ENCODE peak calls at places on chromosomes 11 and 22, in seven cellular contexts. One of them, this sample, is unnamed.

GRCh38 chr11:280762-281485 is 2.7 kb downstream of the NLRP6 start:
- DNase-seq in activated naive CD4-positive, alpha-beta T cell: no peak
- DNase-seq in pancreas: peak; percentile 23
- DNase-seq in stimulated activated CD4-positive, alpha-beta T cell treated with anti-CD3 and anti-CD28 coated beads, Interleukin-1b, Interleukin-23, amount 100 ng/mL, for 4 hours: no peak
- DNase-seq in NCI-H1105: no peak
- DNase-seq in GM12865: no peak
- DNase-seq in T-helper 2 cell: no peak
- DNase-seq in this sample: no peak

GRCh38 chr22:50550395-50550794 is 4.7 kb downstream of the KLHDC7B start:
- DNase-seq in activated naive CD4-positive, alpha-beta T cell: no peak
- DNase-seq in pancreas: no peak
- DNase-seq in stimulated activated CD4-positive, alpha-beta T cell treated with anti-CD3 and anti-CD28 coated beads, Interleukin-1b, Interleukin-23, amount 100 ng/mL, for 4 hours: no peak
- DNase-seq in NCI-H1105: no peak
- DNase-seq in GM12865: no peak
- DNase-seq in T-helper 2 cell: no peak
- DNase-seq in this sample: no peak

GRCh38 chr22:40582063-40582462 is 54.5 kb downstream of the MRTFA start:
- DNase-seq in activated naive CD4-positive, alpha-beta T cell: no peak
- DNase-seq in pancreas: no peak
- DNase-seq in stimulated activated CD4-positive, alpha-beta T cell treated with anti-CD3 and anti-CD28 coated beads, Interleukin-1b, Interleukin-23, amount 100 ng/mL, for 4 hours: no peak
- DNase-seq in NCI-H1105: no peak
- DNase-seq in GM12865: no peak
- DNase-seq in T-helper 2 cell: no peak
- DNase-seq in this sample: no peak

GRCh38 chr22:48453751-48454485 is 1373.8 kb downstream of the BRD1 start:
- DNase-seq in activated naive CD4-positive, alpha-beta T cell: no peak
- DNase-seq in pancreas: no peak
- DNase-seq in stimulated activated CD4-positive, alpha-beta T cell treated with anti-CD3 and anti-CD28 coated beads, Interleukin-1b, Interleukin-23, amount 100 ng/mL, for 4 hours: no peak
- DNase-seq in NCI-H1105: no peak
- DNase-seq in GM12865: no peak
- DNase-seq in T-helper 2 cell: no peak
- DNase-seq in this sample: no peak

GRCh38 chr11:128467610-128468041 is 119.7 kb downstream of the ETS1 start:
- DNase-seq in activated naive CD4-positive, alpha-beta T cell: no peak
- DNase-seq in pancreas: no peak
- DNase-seq in stimulated activated CD4-positive, alpha-beta T cell treated with anti-CD3 and anti-CD28 coated beads, Interleukin-1b, Interleukin-23, amount 100 ng/mL, for 4 hours: no peak
- DNase-seq in NCI-H1105: no peak
- DNase-seq in GM12865: no peak
- DNase-seq in T-helper 2 cell: peak; percentile 56
- DNase-seq in this sample: peak; percentile 89

GRCh38 chr22:27801616-27802388 is at the start of gene MN1:
- DNase-seq in activated naive CD4-positive, alpha-beta T cell: peak; percentile 11
- DNase-seq in pancreas: peak; percentile 53
- DNase-seq in stimulated activated CD4-positive, alpha-beta T cell treated with anti-CD3 and anti-CD28 coated beads, Interleukin-1b, Interleukin-23, amount 100 ng/mL, for 4 hours: peak; percentile 40
- DNase-seq in NCI-H1105: no peak
- DNase-seq in GM12865: peak; percentile 18
- DNase-seq in T-helper 2 cell: peak; percentile 24
- DNase-seq in this sample: peak; percentile 90

GRCh38 chr11:103338621-103339484 is 229.6 kb downstream of the DYNC2H1 start:
- DNase-seq in activated naive CD4-positive, alpha-beta T cell: no peak
- DNase-seq in pancreas: no peak
- DNase-seq in stimulated activated CD4-positive, alpha-beta T cell treated with anti-CD3 and anti-CD28 coated beads, Interleukin-1b, Interleukin-23, amount 100 ng/mL, for 4 hours: no peak
- DNase-seq in NCI-H1105: no peak
- DNase-seq in GM12865: no peak
- DNase-seq in T-helper 2 cell: no peak
- DNase-seq in this sample: peak; percentile 10

GRCh38 chr22:31153357-31153756 is 6.6 kb upstream of the RNF185 start:
- DNase-seq in activated naive CD4-positive, alpha-beta T cell: no peak
- DNase-seq in pancreas: no peak
- DNase-seq in stimulated activated CD4-positive, alpha-beta T cell treated with anti-CD3 and anti-CD28 coated beads, Interleukin-1b, Interleukin-23, amount 100 ng/mL, for 4 hours: no peak
- DNase-seq in NCI-H1105: no peak
- DNase-seq in GM12865: no peak
- DNase-seq in T-helper 2 cell: no peak
- DNase-seq in this sample: no peak

GRCh38 chr11:111531687-111532364 is 8.7 kb upstream of the LAYN start:
- DNase-seq in activated naive CD4-positive, alpha-beta T cell: no peak
- DNase-seq in pancreas: no peak
- DNase-seq in stimulated activated CD4-positive, alpha-beta T cell treated with anti-CD3 and anti-CD28 coated beads, Interleukin-1b, Interleukin-23, amount 100 ng/mL, for 4 hours: no peak
- DNase-seq in NCI-H1105: no peak
- DNase-seq in GM12865: peak; percentile 64
- DNase-seq in T-helper 2 cell: no peak
- DNase-seq in this sample: peak; percentile 87

GRCh38 chr11:125162743-125163142 is 1.8 kb upstream of the PKNOX2 start:
- DNase-seq in activated naive CD4-positive, alpha-beta T cell: no peak
- DNase-seq in pancreas: no peak
- DNase-seq in stimulated activated CD4-positive, alpha-beta T cell treated with anti-CD3 and anti-CD28 coated beads, Interleukin-1b, Interleukin-23, amount 100 ng/mL, for 4 hours: no peak
- DNase-seq in NCI-H1105: no peak
- DNase-seq in GM12865: no peak
- DNase-seq in T-helper 2 cell: no peak
- DNase-seq in this sample: no peak

GRCh38 chr11:126772267-126772666 is 228.3 kb downstream of the KIRREL3 start:
- DNase-seq in activated naive CD4-positive, alpha-beta T cell: no peak
- DNase-seq in pancreas: no peak
- DNase-seq in stimulated activated CD4-positive, alpha-beta T cell treated with anti-CD3 and anti-CD28 coated beads, Interleukin-1b, Interleukin-23, amount 100 ng/mL, for 4 hours: no peak
- DNase-seq in NCI-H1105: no peak
- DNase-seq in GM12865: no peak
- DNase-seq in T-helper 2 cell: no peak
- DNase-seq in this sample: no peak

GRCh38 chr11:72232260-72233055 is 7.9 kb downstream of the INPPL1 start:
- DNase-seq in activated naive CD4-positive, alpha-beta T cell: no peak
- DNase-seq in pancreas: no peak
- DNase-seq in stimulated activated CD4-positive, alpha-beta T cell treated with anti-CD3 and anti-CD28 coated beads, Interleukin-1b, Interleukin-23, amount 100 ng/mL, for 4 hours: no peak
- DNase-seq in NCI-H1105: no peak
- DNase-seq in GM12865: no peak
- DNase-seq in T-helper 2 cell: no peak
- DNase-seq in this sample: no peak

GRCh38 chr11:13929551-13929950 is 33.0 kb upstream of the SPON1 start:
- DNase-seq in activated naive CD4-positive, alpha-beta T cell: no peak
- DNase-seq in pancreas: no peak
- DNase-seq in stimulated activated CD4-positive, alpha-beta T cell treated with anti-CD3 and anti-CD28 coated beads, Interleukin-1b, Interleukin-23, amount 100 ng/mL, for 4 hours: no peak
- DNase-seq in NCI-H1105: no peak
- DNase-seq in GM12865: no peak
- DNase-seq in T-helper 2 cell: no peak
- DNase-seq in this sample: no peak

GRCh38 chr11:73230931-73231330 is 12.8 kb downstream of the P2RY2 start:
- DNase-seq in activated naive CD4-positive, alpha-beta T cell: no peak
- DNase-seq in pancreas: no peak
- DNase-seq in stimulated activated CD4-positive, alpha-beta T cell treated with anti-CD3 and anti-CD28 coated beads, Interleukin-1b, Interleukin-23, amount 100 ng/mL, for 4 hours: no peak
- DNase-seq in NCI-H1105: no peak
- DNase-seq in GM12865: no peak
- DNase-seq in T-helper 2 cell: no peak
- DNase-seq in this sample: no peak